ENCODE peak calls at places on chromosomes 12 and 14, in nine cellular contexts. P is foreskin fibroblast, Y is NB4, D is astrocyte of the spinal cord, L is AG04450, J is upper lobe of left lung, W is HFF-Myc, R is A549, K is transverse colon. M is an unnamed sample.
A peak's percentile ranks its signal among the peaks of the same experiment; 100 is the strongest.

GRCh38 chr14:63603749-63604277 is 37.9 kb downstream of the WDR89 start:
- DNase-seq in P (no peak), Y (no peak), D (no peak), L (no peak), J (no peak), W (no peak), R (no peak), K (no peak), M (no peak)

GRCh38 chr12:96242597-96242996 is 48.4 kb downstream of the ELK3 start:
- DNase-seq in P (no peak), Y (peak; percentile 39), D (no peak), L (no peak), J (no peak), W (no peak), R (no peak), K (no peak), M (no peak)

GRCh38 chr14:31950760-31951637 is 126.1 kb upstream of the ARHGAP5 start:
- DNase-seq in P (peak; percentile 73), Y (no peak), D (peak; percentile 61), L (no peak), J (peak; percentile 40), W (no peak), R (peak; percentile 73), K (peak; percentile 83), M (peak; percentile 38)

GRCh38 chr12:78703820-78704525 is 160.6 kb upstream of the SYT1 start:
- DNase-seq in P (peak; percentile 84), Y (no peak), D (peak; percentile 85), L (peak; percentile 48), J (no peak), W (peak; percentile 24), R (peak; percentile 8), K (no peak), M (peak; percentile 80)

GRCh38 chr14:21089271-21089670 is 9.2 kb downstream of the ZNF219 start:
- DNase-seq in P (no peak), Y (no peak), D (no peak), L (no peak), J (no peak), W (no peak), R (no peak), K (no peak), M (no peak)

GRCh38 chr12:79921786-79922185 is 13.1 kb downstream of the PPP1R12A start:
- DNase-seq in P (no peak), Y (no peak), D (no peak), L (no peak), J (no peak), W (no peak), R (no peak), K (peak; percentile 35), M (no peak)

GRCh38 chr12:114841557-114842251 is 157.7 kb upstream of the TBX3 start:
- DNase-seq in P (no peak), Y (no peak), D (no peak), L (no peak), J (no peak), W (no peak), R (no peak), K (no peak), M (no peak)

GRCh38 chr12:28973491-28973890 is 175.6 kb upstream of the FAR2 start:
- DNase-seq in P (no peak), Y (no peak), D (no peak), L (peak; percentile 13), J (no peak), W (no peak), R (no peak), K (no peak), M (no peak)

GRCh38 chr14:64971890-64972785 is at the start of gene RAB15:
- DNase-seq in P (peak; percentile 68), Y (peak; percentile 56), D (no peak), L (no peak), J (peak; percentile 91), W (no peak), R (peak; percentile 34), K (peak; percentile 32), M (no peak)

GRCh38 chr14:95774265-95775160 is 60.6 kb upstream of the TCL1A start:
- DNase-seq in P (peak; percentile 69), Y (peak; percentile 46), D (peak; percentile 14), L (no peak), J (no peak), W (peak; percentile 25), R (peak; percentile 46), K (peak; percentile 31), M (peak; percentile 45)

GRCh38 chr12:59904874-59905521 is 309.2 kb downstream of the SLC16A7 start:
- DNase-seq in P (peak; percentile 91), Y (no peak), D (peak; percentile 16), L (peak; percentile 29), J (no peak), W (peak; percentile 87), R (no peak), K (no peak), M (no peak)

GRCh38 chr12:56682323-56682722 is 5.8 kb downstream of the PTGES3 start:
- DNase-seq in P (no peak), Y (no peak), D (no peak), L (no peak), J (no peak), W (no peak), R (no peak), K (no peak), M (no peak)

GRCh38 chr14:79602023-79602422 is 609.3 kb downstream of the DIO2 start:
- DNase-seq in P (no peak), Y (no peak), D (no peak), L (no peak), J (no peak), W (no peak), R (no peak), K (no peak), M (no peak)

GRCh38 chr14:98252819-98253218 is 1019.2 kb downstream of the BCL11B start:
- DNase-seq in P (no peak), Y (no peak), D (no peak), L (no peak), J (no peak), W (no peak), R (no peak), K (peak; percentile 47), M (no peak)

GRCh38 chr14:103385994-103386491 is 828 bp downstream of the MARK3 start:
- DNase-seq in P (peak; percentile 56), Y (peak; percentile 62), D (peak; percentile 26), L (no peak), J (peak; percentile 57), W (no peak), R (no peak), K (peak; percentile 50), M (peak; percentile 36)

GRCh38 chr14:51792819-51793218 is 67.6 kb upstream of the GNG2 start:
- DNase-seq in P (peak; percentile 20), Y (no peak), D (peak; percentile 14), L (peak; percentile 73), J (no peak), W (no peak), R (no peak), K (no peak), M (peak; percentile 19)

DNA sequence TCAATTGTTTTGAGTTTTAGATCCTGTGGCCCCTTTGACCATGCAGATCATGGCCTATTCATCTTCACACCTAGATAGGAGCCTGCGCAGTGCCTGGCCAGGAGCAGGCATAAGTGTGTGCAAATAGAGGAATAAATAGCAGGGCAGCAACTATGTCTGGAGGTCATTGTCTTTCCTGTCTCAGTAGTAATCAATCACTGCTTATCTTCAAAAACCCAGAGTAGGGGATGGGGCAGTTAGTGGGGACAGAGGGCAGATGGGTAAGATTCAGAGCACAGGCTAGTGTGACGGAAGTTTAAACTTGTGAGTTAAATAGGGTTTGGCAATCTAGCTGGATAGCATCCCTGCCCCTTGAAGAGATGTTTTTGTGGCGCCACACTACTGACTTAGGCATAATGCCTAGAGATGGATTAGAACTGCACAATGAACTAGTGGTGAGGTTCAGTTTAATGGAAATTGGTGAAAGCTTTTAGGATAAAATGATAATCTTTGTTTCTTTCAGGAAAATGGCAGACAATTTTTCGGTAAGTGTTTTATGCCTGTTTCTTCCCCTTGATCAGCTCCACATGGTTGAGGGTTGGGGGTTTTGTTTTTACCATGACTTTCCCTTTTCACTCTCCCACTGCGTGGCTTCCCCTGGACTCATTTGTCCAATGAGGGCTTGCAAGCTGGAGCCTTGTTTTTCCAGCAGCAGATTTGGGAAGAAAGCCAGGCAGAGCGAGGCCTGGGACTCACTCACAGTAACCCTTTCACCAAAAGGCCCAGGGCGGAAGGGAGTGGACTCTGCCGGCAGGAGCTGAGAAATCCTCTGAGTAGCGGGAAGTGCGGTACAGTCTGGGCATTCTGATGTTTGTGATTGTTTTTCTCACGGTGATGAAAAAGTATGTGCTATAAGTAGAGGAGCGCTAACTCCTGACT is 8.1 kb downstream of the LGALS3 start:
- DNase-seq in P (peak; percentile 90), Y (no peak), D (peak; percentile 90), L (peak; percentile 71), J (no peak), W (no peak), R (no peak), K (peak; percentile 41), M (peak; percentile 95)
- H3K4me3 ChIP-seq in P (peak overlapping the region; percentile 10), Y (no peak overlapping the region), D (no peak overlapping the region), L (peak overlapping the region; percentile 33), J (no peak overlapping the region), W (no peak overlapping the region), R (no peak overlapping the region), K (peak overlapping the region; percentile 5), M (peak overlapping the region; percentile 32)

DNA sequence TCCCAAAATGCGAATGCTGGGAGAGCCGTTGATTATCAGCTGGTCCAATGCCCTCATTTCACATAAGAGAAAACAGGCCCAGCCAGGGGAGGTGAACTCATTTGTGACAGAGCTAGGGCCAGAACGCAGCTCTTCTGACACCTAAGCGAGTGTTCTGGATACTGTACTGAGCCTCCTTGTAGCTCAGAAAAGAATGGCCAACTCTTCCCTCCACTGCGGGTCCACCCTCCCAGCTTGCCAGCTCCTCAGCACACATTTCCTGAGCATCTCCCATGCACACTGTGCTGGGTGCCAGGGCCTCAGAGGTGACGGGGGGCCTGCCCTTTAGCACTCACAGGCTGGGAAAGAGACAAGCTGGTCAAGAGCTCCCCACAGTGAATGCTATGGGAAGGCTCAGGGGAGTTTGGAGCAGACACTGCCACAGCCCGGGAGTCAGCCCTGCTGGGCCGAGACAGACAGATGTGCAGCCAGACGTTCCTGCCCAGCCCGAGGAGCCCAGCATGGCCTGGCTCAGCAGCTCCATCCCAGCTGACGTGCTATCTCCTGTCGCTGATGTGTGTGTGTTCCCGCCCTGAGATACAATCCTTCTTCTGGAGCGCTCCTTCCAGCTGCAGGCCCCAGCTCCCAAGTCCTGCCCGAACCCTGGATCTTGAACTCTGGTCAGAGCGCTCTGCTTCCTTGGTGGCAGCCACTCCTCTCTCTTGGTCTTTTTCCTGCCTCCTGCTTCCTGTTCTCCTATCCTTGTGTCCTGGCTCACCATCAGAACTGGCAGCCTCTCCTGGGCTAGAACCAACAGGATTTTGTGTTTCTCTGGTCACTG is 3.6 kb downstream of the CMTM5 start:
- DNase-seq in P (no peak), Y (no peak), D (no peak), L (no peak), J (no peak), W (no peak), R (no peak), K (no peak), M (no peak)
- TF ChIP-seq CTCF in P (no peak), Y (no peak), D (no peak), L (no peak), J (no peak), W (no peak), R (no peak), K (no peak), M (no peak)

GRCh38 chr12:49662998-49663843 is 39.9 kb downstream of the PRPF40B start:
- DNase-seq in P (peak; percentile 91), Y (peak; percentile 98), D (peak; percentile 82), L (peak; percentile 46), J (no peak), W (peak; percentile 82), R (no peak), K (peak; percentile 63), M (peak; percentile 93)
- H3K4me3 ChIP-seq in P (no peak overlapping the region), Y (peak overlapping the region; percentile 47), D (no peak overlapping the region), L (no peak overlapping the region), J (no peak overlapping the region), W (no peak overlapping the region), R (no peak overlapping the region), K (no peak overlapping the region), M (no peak overlapping the region)

GRCh38 chr14:100078997-100079561 is 13.9 kb downstream of the EVL start:
- DNase-seq in P (peak; percentile 69), Y (peak; percentile 95), D (peak; percentile 89), L (no peak), J (no peak), W (peak; percentile 44), R (no peak), K (peak; percentile 62), M (peak; percentile 37)
- TF ChIP-seq CTCF in P (no peak), Y (no peak), D (peak; percentile 19), L (no peak), J (no peak), W (no peak), R (no peak), K (no peak), M (no peak)